ENCODE peak calls at places on chromosome 3, in seven cellular contexts. One of them, this sample, is unnamed.

GRCh38 chr3:24614353-24614752 is 119.7 kb upstream of the THRB start:
- DNase-seq in heart right ventricle: no peak
- DNase-seq in BJ: no peak
- DNase-seq in CD8-positive, alpha-beta T cell: no peak
- DNase-seq in naive thymus-derived CD4-positive, alpha-beta T cell: no peak
- DNase-seq in MM.1S: no peak
- DNase-seq in adipocyte: no peak
- DNase-seq in this sample: no peak

GRCh38 chr3:63069780-63070540 is 194.7 kb upstream of the CADPS start:
- DNase-seq in heart right ventricle: no peak
- DNase-seq in BJ: no peak
- DNase-seq in CD8-positive, alpha-beta T cell: no peak
- DNase-seq in naive thymus-derived CD4-positive, alpha-beta T cell: no peak
- DNase-seq in MM.1S: no peak
- DNase-seq in adipocyte: no peak
- DNase-seq in this sample: no peak

GRCh38 chr3:143249014-143249413 is 129.4 kb downstream of the CHST2 start:
- DNase-seq in heart right ventricle: no peak
- DNase-seq in BJ: no peak
- DNase-seq in CD8-positive, alpha-beta T cell: no peak
- DNase-seq in naive thymus-derived CD4-positive, alpha-beta T cell: no peak
- DNase-seq in MM.1S: no peak
- DNase-seq in adipocyte: no peak
- DNase-seq in this sample: no peak

GRCh38 chr3:10122724-10123123 is 7.2 kb downstream of the BRK1 start:
- DNase-seq in heart right ventricle: no peak
- DNase-seq in BJ: no peak
- DNase-seq in CD8-positive, alpha-beta T cell: no peak
- DNase-seq in naive thymus-derived CD4-positive, alpha-beta T cell: no peak
- DNase-seq in MM.1S: no peak
- DNase-seq in adipocyte: no peak
- DNase-seq in this sample: no peak

GRCh38 chr3:51343918-51344687 is 41.0 kb upstream of the MANF start:
- DNase-seq in heart right ventricle: no peak
- DNase-seq in BJ: peak; percentile 39
- DNase-seq in CD8-positive, alpha-beta T cell: no peak
- DNase-seq in naive thymus-derived CD4-positive, alpha-beta T cell: no peak
- DNase-seq in MM.1S: no peak
- DNase-seq in adipocyte: peak; percentile 83
- DNase-seq in this sample: no peak

GRCh38 chr3:57942872-57943283 is 65.3 kb upstream of the FLNB start:
- DNase-seq in heart right ventricle: peak; percentile 57
- DNase-seq in BJ: peak; percentile 12
- DNase-seq in CD8-positive, alpha-beta T cell: no peak
- DNase-seq in naive thymus-derived CD4-positive, alpha-beta T cell: no peak
- DNase-seq in MM.1S: no peak
- DNase-seq in adipocyte: peak; percentile 47
- DNase-seq in this sample: no peak

GRCh38 chr3:184944221-184944620 is 132.3 kb downstream of the VPS8 start:
- DNase-seq in heart right ventricle: no peak
- DNase-seq in BJ: no peak
- DNase-seq in CD8-positive, alpha-beta T cell: no peak
- DNase-seq in naive thymus-derived CD4-positive, alpha-beta T cell: no peak
- DNase-seq in MM.1S: no peak
- DNase-seq in adipocyte: no peak
- DNase-seq in this sample: no peak

GRCh38 chr3:114307222-114307840 is 13.5 kb downstream of the TIGIT start:
- DNase-seq in heart right ventricle: no peak
- DNase-seq in BJ: no peak
- DNase-seq in CD8-positive, alpha-beta T cell: no peak
- DNase-seq in naive thymus-derived CD4-positive, alpha-beta T cell: no peak
- DNase-seq in MM.1S: no peak
- DNase-seq in adipocyte: no peak
- DNase-seq in this sample: no peak

GRCh38 chr3:66593978-66594377 is 93.2 kb upstream of the LRIG1 start:
- DNase-seq in heart right ventricle: no peak
- DNase-seq in BJ: peak; percentile 85
- DNase-seq in CD8-positive, alpha-beta T cell: no peak
- DNase-seq in naive thymus-derived CD4-positive, alpha-beta T cell: no peak
- DNase-seq in MM.1S: no peak
- DNase-seq in adipocyte: peak; percentile 89
- DNase-seq in this sample: no peak

GRCh38 chr3:174376346-174376745 is 482.8 kb upstream of the NAALADL2 start:
- DNase-seq in heart right ventricle: no peak
- DNase-seq in BJ: no peak
- DNase-seq in CD8-positive, alpha-beta T cell: no peak
- DNase-seq in naive thymus-derived CD4-positive, alpha-beta T cell: no peak
- DNase-seq in MM.1S: no peak
- DNase-seq in adipocyte: peak; percentile 19
- DNase-seq in this sample: no peak

GRCh38 chr3:2920103-2920502 is 190.1 kb downstream of the IL5RA start:
- DNase-seq in heart right ventricle: no peak
- DNase-seq in BJ: no peak
- DNase-seq in CD8-positive, alpha-beta T cell: no peak
- DNase-seq in naive thymus-derived CD4-positive, alpha-beta T cell: no peak
- DNase-seq in MM.1S: no peak
- DNase-seq in adipocyte: no peak
- DNase-seq in this sample: no peak

GRCh38 chr3:128431803-128432300 is 34.8 kb downstream of the DNAJB8 start:
- DNase-seq in heart right ventricle: no peak
- DNase-seq in BJ: no peak
- DNase-seq in CD8-positive, alpha-beta T cell: no peak
- DNase-seq in naive thymus-derived CD4-positive, alpha-beta T cell: no peak
- DNase-seq in MM.1S: no peak
- DNase-seq in adipocyte: no peak
- DNase-seq in this sample: no peak
- H3K27me3 ChIP-seq in heart right ventricle: peaks cover 42% of the 10 kb centered on the region
- H3K27me3 ChIP-seq in BJ: peaks cover 11% of the 10 kb centered on the region
- H3K27me3 ChIP-seq in CD8-positive, alpha-beta T cell: peaks cover 8% of the 10 kb centered on the region
- H3K27me3 ChIP-seq in naive thymus-derived CD4-positive, alpha-beta T cell: peaks cover 13% of the 10 kb centered on the region
- H3K27me3 ChIP-seq in MM.1S: peaks cover 58% of the 10 kb centered on the region
- H3K27me3 ChIP-seq in adipocyte: peaks cover 56% of the 10 kb centered on the region
- H3K27me3 ChIP-seq in this sample: peaks cover 27% of the 10 kb centered on the region

GRCh38 chr3:181727122-181728036 is 15.7 kb downstream of the SOX2 start:
- DNase-seq in heart right ventricle: no peak
- DNase-seq in BJ: no peak
- DNase-seq in CD8-positive, alpha-beta T cell: no peak
- DNase-seq in naive thymus-derived CD4-positive, alpha-beta T cell: no peak
- DNase-seq in MM.1S: peak; percentile 46
- DNase-seq in adipocyte: no peak
- DNase-seq in this sample: no peak
- H3K27me3 ChIP-seq in heart right ventricle: peaks cover 98% of the 10 kb centered on the region
- H3K27me3 ChIP-seq in BJ: peaks cover 31% of the 10 kb centered on the region
- H3K27me3 ChIP-seq in CD8-positive, alpha-beta T cell: peaks cover 41% of the 10 kb centered on the region
- H3K27me3 ChIP-seq in naive thymus-derived CD4-positive, alpha-beta T cell: peaks cover 38% of the 10 kb centered on the region
- H3K27me3 ChIP-seq in MM.1S: no peaks in the 10 kb centered on the region
- H3K27me3 ChIP-seq in adipocyte: peaks cover 83% of the 10 kb centered on the region
- H3K27me3 ChIP-seq in this sample: peaks cover 60% of the 10 kb centered on the region

GRCh38 chr3:27714692-27715453 is 7.2 kb downstream of the EOMES start:
- DNase-seq in heart right ventricle: no peak
- DNase-seq in BJ: no peak
- DNase-seq in CD8-positive, alpha-beta T cell: peak; percentile 49
- DNase-seq in naive thymus-derived CD4-positive, alpha-beta T cell: no peak
- DNase-seq in MM.1S: no peak
- DNase-seq in adipocyte: peak; percentile 46
- DNase-seq in this sample: no peak

GRCh38 chr3:27715863-27716262 is 6.3 kb downstream of the EOMES start:
- DNase-seq in heart right ventricle: no peak
- DNase-seq in BJ: no peak
- DNase-seq in CD8-positive, alpha-beta T cell: no peak
- DNase-seq in naive thymus-derived CD4-positive, alpha-beta T cell: no peak
- DNase-seq in MM.1S: no peak
- DNase-seq in adipocyte: no peak
- DNase-seq in this sample: no peak

GRCh38 chr3:27716309-27716708 is 5.8 kb downstream of the EOMES start:
- DNase-seq in heart right ventricle: no peak
- DNase-seq in BJ: no peak
- DNase-seq in CD8-positive, alpha-beta T cell: no peak
- DNase-seq in naive thymus-derived CD4-positive, alpha-beta T cell: no peak
- DNase-seq in MM.1S: no peak
- DNase-seq in adipocyte: no peak
- DNase-seq in this sample: no peak

GRCh38 chr3:27714101-27714526 is 8.0 kb downstream of the EOMES start:
- DNase-seq in heart right ventricle: no peak
- DNase-seq in BJ: no peak
- DNase-seq in CD8-positive, alpha-beta T cell: no peak
- DNase-seq in naive thymus-derived CD4-positive, alpha-beta T cell: no peak
- DNase-seq in MM.1S: no peak
- DNase-seq in adipocyte: no peak
- DNase-seq in this sample: no peak

DNA sequence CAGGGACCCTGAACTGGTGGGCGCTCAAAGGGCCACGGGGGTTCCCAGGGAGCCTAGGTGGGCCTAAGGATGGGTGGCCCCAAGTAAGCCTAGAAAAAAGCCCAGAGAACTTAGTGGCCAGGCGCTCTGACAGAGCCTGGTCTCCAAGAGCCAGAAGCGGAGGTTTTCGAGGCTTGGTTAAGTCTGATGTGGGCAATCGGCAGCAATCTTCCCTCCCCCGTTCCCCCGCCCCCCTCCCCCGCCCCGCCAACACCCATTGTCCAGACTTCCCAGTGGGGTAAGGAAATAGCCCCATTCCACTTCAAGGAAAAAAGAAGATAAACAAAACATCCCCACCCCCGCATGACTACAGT is 6.7 kb downstream of the EOMES start:
- DNase-seq in heart right ventricle: no peak
- DNase-seq in BJ: no peak
- DNase-seq in CD8-positive, alpha-beta T cell: no peak
- DNase-seq in naive thymus-derived CD4-positive, alpha-beta T cell: no peak
- DNase-seq in MM.1S: no peak
- DNase-seq in adipocyte: no peak
- DNase-seq in this sample: no peak
- H3K27me3 ChIP-seq in heart right ventricle: peaks cover 86% of the 10 kb centered on the region
- H3K27me3 ChIP-seq in BJ: peaks cover 46% of the 10 kb centered on the region
- H3K27me3 ChIP-seq in CD8-positive, alpha-beta T cell: peaks cover 11% of the 10 kb centered on the region
- H3K27me3 ChIP-seq in naive thymus-derived CD4-positive, alpha-beta T cell: peaks cover 20% of the 10 kb centered on the region
- H3K27me3 ChIP-seq in MM.1S: peaks cover 12% of the 10 kb centered on the region
- H3K27me3 ChIP-seq in adipocyte: peaks cover 17% of the 10 kb centered on the region
- H3K27me3 ChIP-seq in this sample: peaks cover 16% of the 10 kb centered on the region

GRCh38 chr3:181718416-181718815 is 6.7 kb downstream of the SOX2 start:
- DNase-seq in heart right ventricle: no peak
- DNase-seq in BJ: no peak
- DNase-seq in CD8-positive, alpha-beta T cell: no peak
- DNase-seq in naive thymus-derived CD4-positive, alpha-beta T cell: no peak
- DNase-seq in MM.1S: no peak
- DNase-seq in adipocyte: no peak
- DNase-seq in this sample: no peak

GRCh38 chr3:181717505-181717904 is 5.8 kb downstream of the SOX2 start:
- DNase-seq in heart right ventricle: no peak
- DNase-seq in BJ: no peak
- DNase-seq in CD8-positive, alpha-beta T cell: no peak
- DNase-seq in naive thymus-derived CD4-positive, alpha-beta T cell: no peak
- DNase-seq in MM.1S: no peak
- DNase-seq in adipocyte: no peak
- DNase-seq in this sample: no peak

GRCh38 chr3:181715601-181716340 is 4.0 kb downstream of the SOX2 start:
- DNase-seq in heart right ventricle: no peak
- DNase-seq in BJ: no peak
- DNase-seq in CD8-positive, alpha-beta T cell: no peak
- DNase-seq in naive thymus-derived CD4-positive, alpha-beta T cell: no peak
- DNase-seq in MM.1S: no peak
- DNase-seq in adipocyte: no peak
- DNase-seq in this sample: no peak

GRCh38 chr3:181719298-181719859 is 7.7 kb downstream of the SOX2 start:
- DNase-seq in heart right ventricle: no peak
- DNase-seq in BJ: no peak
- DNase-seq in CD8-positive, alpha-beta T cell: no peak
- DNase-seq in naive thymus-derived CD4-positive, alpha-beta T cell: no peak
- DNase-seq in MM.1S: no peak
- DNase-seq in adipocyte: no peak
- DNase-seq in this sample: no peak

DNA sequence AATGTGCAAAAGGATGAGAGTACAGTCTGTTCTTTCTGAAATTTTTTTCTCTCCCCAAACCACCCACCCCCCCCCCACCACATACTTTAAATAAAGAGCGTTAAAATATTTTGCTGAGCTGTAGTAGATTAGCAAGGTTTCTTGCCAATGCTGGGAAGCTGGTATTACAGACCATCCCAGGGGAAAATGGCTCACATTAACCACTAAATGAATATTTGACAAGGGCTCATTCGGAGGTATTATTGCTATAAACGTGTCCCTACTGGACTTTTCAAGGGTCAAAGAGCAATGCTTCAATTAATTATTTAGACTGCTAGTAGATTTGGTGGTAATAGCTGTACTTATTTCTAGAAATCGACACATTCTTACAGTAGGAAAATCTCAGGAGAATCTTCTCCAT is 5.2 kb downstream of the SOX2 start:
- DNase-seq in heart right ventricle: no peak
- DNase-seq in BJ: no peak
- DNase-seq in CD8-positive, alpha-beta T cell: no peak
- DNase-seq in naive thymus-derived CD4-positive, alpha-beta T cell: no peak
- DNase-seq in MM.1S: no peak
- DNase-seq in adipocyte: no peak
- DNase-seq in this sample: no peak
- H3K27me3 ChIP-seq in heart right ventricle: peaks cover 100% of the 10 kb centered on the region
- H3K27me3 ChIP-seq in BJ: peaks cover 30% of the 10 kb centered on the region
- H3K27me3 ChIP-seq in CD8-positive, alpha-beta T cell: peaks cover 65% of the 10 kb centered on the region
- H3K27me3 ChIP-seq in naive thymus-derived CD4-positive, alpha-beta T cell: peaks cover 56% of the 10 kb centered on the region
- H3K27me3 ChIP-seq in MM.1S: no peaks in the 10 kb centered on the region
- H3K27me3 ChIP-seq in adipocyte: peaks cover 89% of the 10 kb centered on the region
- H3K27me3 ChIP-seq in this sample: peaks cover 61% of the 10 kb centered on the region

DNA sequence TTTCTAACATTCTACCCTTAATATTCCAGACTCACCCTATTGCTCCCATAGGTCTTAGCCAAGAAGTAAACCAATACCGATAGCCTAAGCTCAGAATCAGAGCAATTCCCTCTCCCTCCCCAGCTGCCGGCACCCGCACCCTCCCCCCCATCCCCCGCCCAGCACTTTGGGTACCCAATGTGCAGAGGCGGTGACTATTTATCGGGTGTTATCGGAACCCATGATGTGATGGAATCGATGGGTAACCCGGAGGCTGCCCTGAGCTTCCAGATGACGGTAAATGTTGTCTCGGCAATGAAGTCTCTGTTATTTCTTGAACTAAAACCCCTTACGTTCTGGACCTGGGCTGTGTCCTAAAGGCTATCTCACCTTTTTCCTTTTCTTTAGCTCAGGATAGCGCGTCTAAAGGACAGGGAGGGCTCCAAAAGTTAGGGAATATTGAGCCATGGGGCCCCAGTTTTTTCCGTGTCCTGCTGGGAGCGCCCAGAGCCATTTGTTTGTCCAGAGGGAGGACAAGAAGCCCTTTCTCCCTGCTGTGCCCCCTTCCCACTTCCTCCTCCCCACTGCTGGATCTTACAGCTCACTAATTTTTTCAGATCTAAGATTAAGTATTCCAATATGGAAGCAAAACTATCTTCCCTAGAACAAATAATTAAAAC is 1.6 kb downstream of the SLITRK3 start:
- DNase-seq in heart right ventricle: no peak
- DNase-seq in BJ: no peak
- DNase-seq in CD8-positive, alpha-beta T cell: no peak
- DNase-seq in naive thymus-derived CD4-positive, alpha-beta T cell: no peak
- DNase-seq in MM.1S: no peak
- DNase-seq in adipocyte: no peak
- DNase-seq in this sample: no peak
- H3K27me3 ChIP-seq in heart right ventricle: peaks cover 70% of the 10 kb centered on the region
- H3K27me3 ChIP-seq in BJ: peaks cover 18% of the 10 kb centered on the region
- H3K27me3 ChIP-seq in CD8-positive, alpha-beta T cell: peaks cover 18% of the 10 kb centered on the region
- H3K27me3 ChIP-seq in naive thymus-derived CD4-positive, alpha-beta T cell: peaks cover 8% of the 10 kb centered on the region
- H3K27me3 ChIP-seq in MM.1S: no peaks in the 10 kb centered on the region
- H3K27me3 ChIP-seq in adipocyte: peaks cover 63% of the 10 kb centered on the region
- H3K27me3 ChIP-seq in this sample: peaks cover 25% of the 10 kb centered on the region